ENCODE peak calls at places on chromosome 1, in six cellular contexts. R, E, I, F, G and Y are unnamed samples.

GRCh38 chr1:30645807-30646206 is 77.6 kb downstream of the MATN1 start:
- DNase-seq in R (no peak), E (no peak), I (no peak), F (no peak), G (no peak), Y (no peak)

GRCh38 chr1:27001570-27002360 is 8.3 kb downstream of the TRNP1 start:
- DNase-seq in R (no peak), E (no peak), I (no peak), F (no peak), G (no peak), Y (no peak)

GRCh38 chr1:212513586-212513985 is 80.9 kb downstream of the NENF start:
- DNase-seq in R (no peak), E (no peak), I (no peak), F (no peak), G (no peak), Y (peak; percentile 82)

GRCh38 chr1:98053471-98054366 is 132.9 kb upstream of the DPYD start:
- DNase-seq in R (peak; percentile 50), E (peak; percentile 62), I (peak; percentile 19), F (peak; percentile 49), G (peak; percentile 12), Y (peak; percentile 91)

GRCh38 chr1:116286541-116286971 is 86.5 kb upstream of the ATP1A1 start:
- DNase-seq in R (no peak), E (no peak), I (no peak), F (no peak), G (no peak), Y (no peak)

GRCh38 chr1:40397258-40397657 is 23.7 kb downstream of the SMAP2 start:
- DNase-seq in R (no peak), E (no peak), I (no peak), F (no peak), G (no peak), Y (no peak)

GRCh38 chr1:91714867-91715381 is 171.0 kb downstream of the TGFBR3 start:
- DNase-seq in R (no peak), E (no peak), I (no peak), F (no peak), G (no peak), Y (no peak)

GRCh38 chr1:3222042-3222692 is 153.2 kb downstream of the PRDM16 start:
- DNase-seq in R (peak; percentile 92), E (no peak), I (no peak), F (peak; percentile 55), G (no peak), Y (no peak)

GRCh38 chr1:34763142-34763781 is 3.7 kb downstream of the GJB4 start:
- DNase-seq in R (no peak), E (no peak), I (no peak), F (no peak), G (no peak), Y (peak; percentile 58)

GRCh38 chr1:232853994-232854532 is 48.8 kb downstream of the MAP10 start:
- DNase-seq in R (no peak), E (no peak), I (no peak), F (no peak), G (no peak), Y (no peak)

GRCh38 chr1:109814223-109814622 is 50.5 kb upstream of the EPS8L3 start:
- DNase-seq in R (no peak), E (no peak), I (no peak), F (no peak), G (no peak), Y (no peak)

GRCh38 chr1:113086551-113086950 is 13.6 kb downstream of the LRIG2 start:
- DNase-seq in R (no peak), E (no peak), I (no peak), F (no peak), G (no peak), Y (no peak)

GRCh38 chr1:6418668-6419396 is 887 bp downstream of the HES2 start:
- DNase-seq in R (no peak), E (no peak), I (no peak), F (no peak), G (no peak), Y (peak; percentile 70)

GRCh38 chr1:39890880-39891279 is 7.6 kb upstream of the TRIT1 start:
- DNase-seq in R (no peak), E (no peak), I (no peak), F (no peak), G (no peak), Y (no peak)

GRCh38 chr1:215899901-215900300 is 332.8 kb downstream of the KCTD3 start:
- DNase-seq in R (no peak), E (no peak), I (no peak), F (no peak), G (no peak), Y (no peak)

GRCh38 chr1:155872527-155872926 is 13.2 kb downstream of the SYT11 start:
- DNase-seq in R (no peak), E (no peak), I (no peak), F (no peak), G (no peak), Y (no peak)

GRCh38 chr1:91660708-91661107 is 160.1 kb downstream of the CDC7 start:
- DNase-seq in R (no peak), E (no peak), I (no peak), F (no peak), G (no peak), Y (no peak)

GRCh38 chr1:19612516-19612915 is 31.6 kb upstream of the NBL1 start:
- DNase-seq in R (no peak), E (no peak), I (no peak), F (no peak), G (no peak), Y (no peak)

GRCh38 chr1:18597159-18598042 is 33.2 kb upstream of the PAX7 start:
- DNase-seq in R (peak; percentile 69), E (peak; percentile 53), I (peak; percentile 36), F (peak; percentile 44), G (peak; percentile 28), Y (peak; percentile 57)

GRCh38 chr1:46136711-46137110 is 4.3 kb upstream of the PIK3R3 start:
- DNase-seq in R (no peak), E (no peak), I (no peak), F (no peak), G (no peak), Y (no peak)

GRCh38 chr1:156114101-156114918 is at the start of gene LMNA:
- DNase-seq in R (peak; percentile 94), E (peak; percentile 65), I (no peak), F (peak; percentile 57), G (peak; percentile 67), Y (peak; percentile 92)